ENCODE peak calls at places on chromosomes 2 and 18, in ten cellular contexts. K, J, P, L, D, R, O, E, B and X are unnamed samples.

GRCh38 chr18:76874643-76875389 is 52.5 kb downstream of the ZNF236 start:
- DNase-seq in K (peak; percentile 33), J (no peak), P (no peak), L (no peak), D (no peak), R (no peak), O (no peak), E (no peak), B (no peak), X (no peak)

GRCh38 chr18:13218376-13219011 is at the start of gene LDLRAD4:
- DNase-seq in K (peak; percentile 13), J (no peak), P (peak; percentile 63), L (peak; percentile 90), D (no peak), R (peak; percentile 64), O (no peak), E (no peak), B (no peak), X (no peak)

GRCh38 chr2:47264183-47264582 is 109.1 kb upstream of the STPG4 start:
- DNase-seq in K (no peak), J (no peak), P (no peak), L (peak; percentile 76), D (no peak), R (no peak), O (no peak), E (no peak), B (no peak), X (no peak)

GRCh38 chr2:33136056-33136455 is 189.3 kb downstream of the LTBP1 start:
- DNase-seq in K (no peak), J (no peak), P (no peak), L (no peak), D (no peak), R (no peak), O (no peak), E (no peak), B (no peak), X (no peak)

GRCh38 chr2:190477563-190478454 is 56.7 kb downstream of the NEMP2 start:
- DNase-seq in K (no peak), J (no peak), P (no peak), L (no peak), D (no peak), R (no peak), O (no peak), E (no peak), B (peak; percentile 54), X (no peak)

GRCh38 chr2:42359894-42360483 is 1.0 kb downstream of the COX7A2L start:
- DNase-seq in K (no peak), J (no peak), P (no peak), L (no peak), D (peak; percentile 66), R (no peak), O (no peak), E (no peak), B (no peak), X (no peak)

GRCh38 chr2:74142340-74142739 is 5.4 kb downstream of the BOLA3 start:
- DNase-seq in K (no peak), J (peak; percentile 18), P (no peak), L (no peak), D (peak; percentile 42), R (no peak), O (no peak), E (no peak), B (no peak), X (no peak)

GRCh38 chr2:119158563-119159347 is at the start of gene C1QL2:
- DNase-seq in K (no peak), J (peak; percentile 32), P (no peak), L (peak; percentile 86), D (no peak), R (no peak), O (no peak), E (no peak), B (no peak), X (no peak)

GRCh38 chr18:47953471-47953931 is 23.0 kb upstream of the SMAD2 start:
- DNase-seq in K (no peak), J (peak; percentile 82), P (no peak), L (peak; percentile 93), D (peak; percentile 31), R (peak; percentile 53), O (peak; percentile 91), E (no peak), B (peak; percentile 45), X (no peak)

GRCh38 chr2:14903709-14904374 is 271.3 kb downstream of the LRATD1 start:
- DNase-seq in K (peak; percentile 60), J (peak; percentile 55), P (peak; percentile 6), L (no peak), D (peak; percentile 86), R (peak; percentile 75), O (peak; percentile 4), E (peak; percentile 72), B (no peak), X (peak; percentile 53)

GRCh38 chr2:147025611-147026010 is 819.2 kb upstream of the ACVR2A start:
- DNase-seq in K (no peak), J (no peak), P (no peak), L (no peak), D (no peak), R (no peak), O (peak; percentile 25), E (no peak), B (no peak), X (no peak)

GRCh38 chr2:156329031-156329921 is 3.2 kb downstream of the NR4A2 start:
- DNase-seq in K (no peak), J (no peak), P (no peak), L (peak; percentile 72), D (no peak), R (no peak), O (no peak), E (no peak), B (no peak), X (no peak)

GRCh38 chr2:218270721-218271486 is 585 bp downstream of the PNKD start:
- DNase-seq in K (no peak), J (no peak), P (no peak), L (peak; percentile 70), D (peak; percentile 53), R (no peak), O (peak; percentile 41), E (no peak), B (no peak), X (peak; percentile 58)

GRCh38 chr2:584863-585823 is 92.1 kb downstream of the TMEM18 start:
- DNase-seq in K (peak; percentile 16), J (no peak), P (peak; percentile 39), L (no peak), D (peak; percentile 72), R (peak; percentile 57), O (peak; percentile 18), E (no peak), B (no peak), X (peak; percentile 58)

GRCh38 chr2:120108749-120109148 is 95.9 kb downstream of the EPB41L5 start:
- DNase-seq in K (no peak), J (no peak), P (no peak), L (no peak), D (peak; percentile 1), R (no peak), O (peak; percentile 27), E (no peak), B (no peak), X (no peak)

GRCh38 chr18:46239998-46240397 is 135.8 kb downstream of the HAUS1 start:
- DNase-seq in K (no peak), J (no peak), P (no peak), L (no peak), D (no peak), R (no peak), O (no peak), E (no peak), B (no peak), X (no peak)

GRCh38 chr2:86398500-86398899 is 42.7 kb upstream of the KDM3A start:
- DNase-seq in K (no peak), J (no peak), P (no peak), L (no peak), D (no peak), R (no peak), O (no peak), E (no peak), B (no peak), X (no peak)